ENCODE peak calls at places on chromosomes 4 and X, in four cellular contexts. One of them, this sample, is unnamed.

GRCh38 chr4:155908187-155909139 is 5.0 kb downstream of the TDO2 start:
- DNase-seq in stimulated activated CD4-positive, alpha-beta T cell treated with anti-CD3 and anti-CD28 coated beads, Interleukin-12 subunit alpha, Interleukin-12 subunit beta, amount 100 ng/mL, for 24 hours: no peak
- DNase-seq in AG10803: no peak
- DNase-seq in cardiac fibroblast: no peak
- DNase-seq in this sample: no peak

GRCh38 chr4:184342167-184342856 is 124.6 kb upstream of the ENPP6 start:
- DNase-seq in AG10803: no peak
- DNase-seq in stimulated activated CD4-positive, alpha-beta T cell treated with anti-CD3 and anti-CD28 coated beads, Interleukin-12 subunit alpha, Interleukin-12 subunit beta, amount 100 ng/mL, for 24 hours: no peak
- DNase-seq in cardiac fibroblast: no peak
- DNase-seq in this sample: no peak

GRCh38 chrX:82161195-82161594 is 959.3 kb downstream of the SH3BGRL start:
- DNase-seq in cardiac fibroblast: no peak
- DNase-seq in AG10803: no peak
- DNase-seq in stimulated activated CD4-positive, alpha-beta T cell treated with anti-CD3 and anti-CD28 coated beads, Interleukin-12 subunit alpha, Interleukin-12 subunit beta, amount 100 ng/mL, for 24 hours: no peak
- DNase-seq in this sample: no peak

GRCh38 chr4:10085386-10085785 is 31.2 kb downstream of the WDR1 start:
- DNase-seq in stimulated activated CD4-positive, alpha-beta T cell treated with anti-CD3 and anti-CD28 coated beads, Interleukin-12 subunit alpha, Interleukin-12 subunit beta, amount 100 ng/mL, for 24 hours: no peak
- DNase-seq in AG10803: no peak
- DNase-seq in cardiac fibroblast: no peak
- DNase-seq in this sample: no peak

GRCh38 chr4:107600456-107600855 is 119.6 kb downstream of the PAPSS1 start:
- DNase-seq in stimulated activated CD4-positive, alpha-beta T cell treated with anti-CD3 and anti-CD28 coated beads, Interleukin-12 subunit alpha, Interleukin-12 subunit beta, amount 100 ng/mL, for 24 hours: no peak
- DNase-seq in AG10803: peak
- DNase-seq in cardiac fibroblast: peak
- DNase-seq in this sample: no peak

GRCh38 chrX:103734125-103734760 is 23.5 kb downstream of the TMEM31 start:
- DNase-seq in stimulated activated CD4-positive, alpha-beta T cell treated with anti-CD3 and anti-CD28 coated beads, Interleukin-12 subunit alpha, Interleukin-12 subunit beta, amount 100 ng/mL, for 24 hours: no peak
- DNase-seq in cardiac fibroblast: peak
- DNase-seq in AG10803: peak
- DNase-seq in this sample: no peak

GRCh38 chr4:152862608-152863007 is 73.5 kb upstream of the FHDC1 start:
- DNase-seq in cardiac fibroblast: peak
- DNase-seq in AG10803: peak
- DNase-seq in stimulated activated CD4-positive, alpha-beta T cell treated with anti-CD3 and anti-CD28 coated beads, Interleukin-12 subunit alpha, Interleukin-12 subunit beta, amount 100 ng/mL, for 24 hours: no peak
- DNase-seq in this sample: no peak

GRCh38 chr4:88791274-88791673 is 93.6 kb upstream of the NAP1L5 start:
- DNase-seq in cardiac fibroblast: peak
- DNase-seq in stimulated activated CD4-positive, alpha-beta T cell treated with anti-CD3 and anti-CD28 coated beads, Interleukin-12 subunit alpha, Interleukin-12 subunit beta, amount 100 ng/mL, for 24 hours: no peak
- DNase-seq in AG10803: peak
- DNase-seq in this sample: no peak

GRCh38 chrX:134544614-134545255 is 84.8 kb downstream of the HPRT1 start:
- DNase-seq in stimulated activated CD4-positive, alpha-beta T cell treated with anti-CD3 and anti-CD28 coated beads, Interleukin-12 subunit alpha, Interleukin-12 subunit beta, amount 100 ng/mL, for 24 hours: no peak
- DNase-seq in AG10803: no peak
- DNase-seq in cardiac fibroblast: no peak
- DNase-seq in this sample: no peak

GRCh38 chr4:162499478-162499877 is 335.7 kb upstream of the FSTL5 start:
- DNase-seq in stimulated activated CD4-positive, alpha-beta T cell treated with anti-CD3 and anti-CD28 coated beads, Interleukin-12 subunit alpha, Interleukin-12 subunit beta, amount 100 ng/mL, for 24 hours: no peak
- DNase-seq in cardiac fibroblast: peak
- DNase-seq in AG10803: no peak
- DNase-seq in this sample: no peak

GRCh38 chr4:106019771-106020170 is 124.5 kb downstream of the NPNT start:
- DNase-seq in AG10803: peak
- DNase-seq in cardiac fibroblast: peak
- DNase-seq in stimulated activated CD4-positive, alpha-beta T cell treated with anti-CD3 and anti-CD28 coated beads, Interleukin-12 subunit alpha, Interleukin-12 subunit beta, amount 100 ng/mL, for 24 hours: no peak
- DNase-seq in this sample: no peak

GRCh38 chr4:94461506-94461905 is 9.8 kb downstream of the PDLIM5 start:
- DNase-seq in AG10803: no peak
- DNase-seq in cardiac fibroblast: no peak
- DNase-seq in stimulated activated CD4-positive, alpha-beta T cell treated with anti-CD3 and anti-CD28 coated beads, Interleukin-12 subunit alpha, Interleukin-12 subunit beta, amount 100 ng/mL, for 24 hours: no peak
- DNase-seq in this sample: no peak

GRCh38 chr4:42392436-42392835 is 4.9 kb upstream of the SHISA3 start:
- DNase-seq in AG10803: no peak
- DNase-seq in stimulated activated CD4-positive, alpha-beta T cell treated with anti-CD3 and anti-CD28 coated beads, Interleukin-12 subunit alpha, Interleukin-12 subunit beta, amount 100 ng/mL, for 24 hours: no peak
- DNase-seq in cardiac fibroblast: no peak
- DNase-seq in this sample: no peak

GRCh38 chr4:2882341-2882740 is 38.7 kb downstream of the ADD1 start:
- DNase-seq in AG10803: no peak
- DNase-seq in stimulated activated CD4-positive, alpha-beta T cell treated with anti-CD3 and anti-CD28 coated beads, Interleukin-12 subunit alpha, Interleukin-12 subunit beta, amount 100 ng/mL, for 24 hours: no peak
- DNase-seq in cardiac fibroblast: no peak
- DNase-seq in this sample: no peak

GRCh38 chr4:36322921-36323354 is 41.5 kb downstream of the DTHD1 start:
- DNase-seq in AG10803: no peak
- DNase-seq in cardiac fibroblast: no peak
- DNase-seq in stimulated activated CD4-positive, alpha-beta T cell treated with anti-CD3 and anti-CD28 coated beads, Interleukin-12 subunit alpha, Interleukin-12 subunit beta, amount 100 ng/mL, for 24 hours: peak
- DNase-seq in this sample: no peak

GRCh38 chr4:168769416-168769815 is 240.6 kb downstream of the CBR4 start:
- DNase-seq in AG10803: peak
- DNase-seq in cardiac fibroblast: peak
- DNase-seq in stimulated activated CD4-positive, alpha-beta T cell treated with anti-CD3 and anti-CD28 coated beads, Interleukin-12 subunit alpha, Interleukin-12 subunit beta, amount 100 ng/mL, for 24 hours: no peak
- DNase-seq in this sample: no peak

GRCh38 chr4:151276787-151277557 is at the start of gene PRSS48:
- DNase-seq in stimulated activated CD4-positive, alpha-beta T cell treated with anti-CD3 and anti-CD28 coated beads, Interleukin-12 subunit alpha, Interleukin-12 subunit beta, amount 100 ng/mL, for 24 hours: peak
- DNase-seq in cardiac fibroblast: peak
- DNase-seq in AG10803: peak
- DNase-seq in this sample: no peak

GRCh38 chr4:153579872-153580271 is 104.2 kb upstream of the TLR2 start:
- DNase-seq in stimulated activated CD4-positive, alpha-beta T cell treated with anti-CD3 and anti-CD28 coated beads, Interleukin-12 subunit alpha, Interleukin-12 subunit beta, amount 100 ng/mL, for 24 hours: no peak
- DNase-seq in cardiac fibroblast: no peak
- DNase-seq in AG10803: no peak
- DNase-seq in this sample: no peak

GRCh38 chr4:82739292-82740190 is 59.1 kb downstream of the SCD5 start:
- DNase-seq in cardiac fibroblast: peak
- DNase-seq in AG10803: peak
- DNase-seq in stimulated activated CD4-positive, alpha-beta T cell treated with anti-CD3 and anti-CD28 coated beads, Interleukin-12 subunit alpha, Interleukin-12 subunit beta, amount 100 ng/mL, for 24 hours: peak
- DNase-seq in this sample: peak

GRCh38 chrX:70398899-70399298 is 24.2 kb upstream of the GDPD2 start:
- DNase-seq in stimulated activated CD4-positive, alpha-beta T cell treated with anti-CD3 and anti-CD28 coated beads, Interleukin-12 subunit alpha, Interleukin-12 subunit beta, amount 100 ng/mL, for 24 hours: no peak
- DNase-seq in cardiac fibroblast: peak
- DNase-seq in AG10803: peak
- DNase-seq in this sample: no peak

GRCh38 chrX:23885803-23886202 is 21.9 kb downstream of the APOO start:
- DNase-seq in cardiac fibroblast: no peak
- DNase-seq in stimulated activated CD4-positive, alpha-beta T cell treated with anti-CD3 and anti-CD28 coated beads, Interleukin-12 subunit alpha, Interleukin-12 subunit beta, amount 100 ng/mL, for 24 hours: no peak
- DNase-seq in AG10803: peak
- DNase-seq in this sample: no peak

GRCh38 chrX:91435465-91435864 is 826 bp downstream of the PABPC5 start:
- DNase-seq in stimulated activated CD4-positive, alpha-beta T cell treated with anti-CD3 and anti-CD28 coated beads, Interleukin-12 subunit alpha, Interleukin-12 subunit beta, amount 100 ng/mL, for 24 hours: no peak
- DNase-seq in AG10803: peak
- DNase-seq in cardiac fibroblast: peak
- DNase-seq in this sample: no peak

GRCh38 chr4:52950226-52950625 is 88.1 kb downstream of the RASL11B start:
- DNase-seq in cardiac fibroblast: no peak
- DNase-seq in AG10803: no peak
- DNase-seq in stimulated activated CD4-positive, alpha-beta T cell treated with anti-CD3 and anti-CD28 coated beads, Interleukin-12 subunit alpha, Interleukin-12 subunit beta, amount 100 ng/mL, for 24 hours: no peak
- DNase-seq in this sample: no peak

GRCh38 chrX:51852096-51852495 is 41.3 kb upstream of the MAGED1 start:
- DNase-seq in stimulated activated CD4-positive, alpha-beta T cell treated with anti-CD3 and anti-CD28 coated beads, Interleukin-12 subunit alpha, Interleukin-12 subunit beta, amount 100 ng/mL, for 24 hours: no peak
- DNase-seq in AG10803: no peak
- DNase-seq in cardiac fibroblast: no peak
- DNase-seq in this sample: no peak

GRCh38 chr4:77773101-77773500 is 46.1 kb downstream of the CNOT6L start:
- DNase-seq in cardiac fibroblast: peak
- DNase-seq in AG10803: peak
- DNase-seq in stimulated activated CD4-positive, alpha-beta T cell treated with anti-CD3 and anti-CD28 coated beads, Interleukin-12 subunit alpha, Interleukin-12 subunit beta, amount 100 ng/mL, for 24 hours: no peak
- DNase-seq in this sample: no peak

GRCh38 chr4:150337709-150338108 is 244.2 kb upstream of the MAB21L2 start:
- DNase-seq in cardiac fibroblast: peak
- DNase-seq in stimulated activated CD4-positive, alpha-beta T cell treated with anti-CD3 and anti-CD28 coated beads, Interleukin-12 subunit alpha, Interleukin-12 subunit beta, amount 100 ng/mL, for 24 hours: no peak
- DNase-seq in AG10803: peak
- DNase-seq in this sample: no peak

GRCh38 chrX:20988118-20988517 is 386.1 kb upstream of the CNKSR2 start:
- DNase-seq in AG10803: peak
- DNase-seq in cardiac fibroblast: peak
- DNase-seq in stimulated activated CD4-positive, alpha-beta T cell treated with anti-CD3 and anti-CD28 coated beads, Interleukin-12 subunit alpha, Interleukin-12 subunit beta, amount 100 ng/mL, for 24 hours: no peak
- DNase-seq in this sample: no peak

GRCh38 chr4:145626623-145626982 is 7.4 kb downstream of the MMAA start:
- DNase-seq in stimulated activated CD4-positive, alpha-beta T cell treated with anti-CD3 and anti-CD28 coated beads, Interleukin-12 subunit alpha, Interleukin-12 subunit beta, amount 100 ng/mL, for 24 hours: no peak
- DNase-seq in AG10803: peak
- DNase-seq in cardiac fibroblast: no peak
- DNase-seq in this sample: no peak

GRCh38 chrX:131081772-131082755 is 23.9 kb downstream of the ARHGAP36 start:
- DNase-seq in stimulated activated CD4-positive, alpha-beta T cell treated with anti-CD3 and anti-CD28 coated beads, Interleukin-12 subunit alpha, Interleukin-12 subunit beta, amount 100 ng/mL, for 24 hours: no peak
- DNase-seq in AG10803: no peak
- DNase-seq in cardiac fibroblast: no peak
- DNase-seq in this sample: no peak

GRCh38 chr4:153684182-153685073 is at the start of gene TLR2:
- DNase-seq in cardiac fibroblast: no peak
- DNase-seq in AG10803: no peak
- DNase-seq in stimulated activated CD4-positive, alpha-beta T cell treated with anti-CD3 and anti-CD28 coated beads, Interleukin-12 subunit alpha, Interleukin-12 subunit beta, amount 100 ng/mL, for 24 hours: peak
- DNase-seq in this sample: no peak

GRCh38 chr4:145511913-145512522 is 30.4 kb downstream of the SMAD1 start:
- DNase-seq in stimulated activated CD4-positive, alpha-beta T cell treated with anti-CD3 and anti-CD28 coated beads, Interleukin-12 subunit alpha, Interleukin-12 subunit beta, amount 100 ng/mL, for 24 hours: no peak
- DNase-seq in cardiac fibroblast: peak
- DNase-seq in AG10803: peak
- DNase-seq in this sample: no peak

GRCh38 chr4:16168710-16169388 is 57.4 kb downstream of the TAPT1 start:
- DNase-seq in AG10803: no peak
- DNase-seq in stimulated activated CD4-positive, alpha-beta T cell treated with anti-CD3 and anti-CD28 coated beads, Interleukin-12 subunit alpha, Interleukin-12 subunit beta, amount 100 ng/mL, for 24 hours: no peak
- DNase-seq in cardiac fibroblast: no peak
- DNase-seq in this sample: no peak

GRCh38 chr4:144611850-144612249 is 34.1 kb upstream of the HHIP start:
- DNase-seq in AG10803: peak
- DNase-seq in stimulated activated CD4-positive, alpha-beta T cell treated with anti-CD3 and anti-CD28 coated beads, Interleukin-12 subunit alpha, Interleukin-12 subunit beta, amount 100 ng/mL, for 24 hours: no peak
- DNase-seq in cardiac fibroblast: peak
- DNase-seq in this sample: no peak

GRCh38 chr4:57102050-57102564 is 8.1 kb downstream of the IGFBP7 start:
- DNase-seq in cardiac fibroblast: peak
- DNase-seq in stimulated activated CD4-positive, alpha-beta T cell treated with anti-CD3 and anti-CD28 coated beads, Interleukin-12 subunit alpha, Interleukin-12 subunit beta, amount 100 ng/mL, for 24 hours: no peak
- DNase-seq in AG10803: peak
- DNase-seq in this sample: no peak

GRCh38 chrX:100864967-100865366 is 9.2 kb downstream of the NOX1 start:
- DNase-seq in cardiac fibroblast: peak
- DNase-seq in stimulated activated CD4-positive, alpha-beta T cell treated with anti-CD3 and anti-CD28 coated beads, Interleukin-12 subunit alpha, Interleukin-12 subunit beta, amount 100 ng/mL, for 24 hours: no peak
- DNase-seq in AG10803: peak
- DNase-seq in this sample: no peak

GRCh38 chr4:154435895-154436294 is 55.7 kb downstream of the DCHS2 start:
- DNase-seq in cardiac fibroblast: no peak
- DNase-seq in AG10803: no peak
- DNase-seq in stimulated activated CD4-positive, alpha-beta T cell treated with anti-CD3 and anti-CD28 coated beads, Interleukin-12 subunit alpha, Interleukin-12 subunit beta, amount 100 ng/mL, for 24 hours: no peak
- DNase-seq in this sample: no peak

GRCh38 chrX:1581132-1581531 is 10.3 kb upstream of the AKAP17A start:
- DNase-seq in cardiac fibroblast: peak
- DNase-seq in stimulated activated CD4-positive, alpha-beta T cell treated with anti-CD3 and anti-CD28 coated beads, Interleukin-12 subunit alpha, Interleukin-12 subunit beta, amount 100 ng/mL, for 24 hours: peak
- DNase-seq in AG10803: no peak
- DNase-seq in this sample: peak

GRCh38 chr4:74370912-74371311 is 6.0 kb downstream of the EREG start:
- DNase-seq in stimulated activated CD4-positive, alpha-beta T cell treated with anti-CD3 and anti-CD28 coated beads, Interleukin-12 subunit alpha, Interleukin-12 subunit beta, amount 100 ng/mL, for 24 hours: no peak
- DNase-seq in AG10803: peak
- DNase-seq in cardiac fibroblast: peak
- DNase-seq in this sample: no peak

GRCh38 chrX:66676413-66676812 is 37.5 kb upstream of the EDA2R start:
- DNase-seq in stimulated activated CD4-positive, alpha-beta T cell treated with anti-CD3 and anti-CD28 coated beads, Interleukin-12 subunit alpha, Interleukin-12 subunit beta, amount 100 ng/mL, for 24 hours: no peak
- DNase-seq in cardiac fibroblast: peak
- DNase-seq in AG10803: peak
- DNase-seq in this sample: no peak

GRCh38 chr4:66294626-66295025 is 624.3 kb upstream of the EPHA5 start:
- DNase-seq in cardiac fibroblast: peak
- DNase-seq in AG10803: no peak
- DNase-seq in stimulated activated CD4-positive, alpha-beta T cell treated with anti-CD3 and anti-CD28 coated beads, Interleukin-12 subunit alpha, Interleukin-12 subunit beta, amount 100 ng/mL, for 24 hours: no peak
- DNase-seq in this sample: no peak

This sample was measured in GOT3.